ENCODE peak calls at places on chromosome 19, in nine cellular contexts. One of them, this sample, is unnamed. For H3K4me1, the result is how much of the 10 kb centered on the place peaks cover.

GRCh38 chr19:14059093-14059480 is 2.8 kb downstream of the PALM3 start:
- DNase-seq in transverse colon: peak
- DNase-seq in IMR-90: no peak
- DNase-seq in ovary: no peak
- DNase-seq in tibial nerve: no peak
- DNase-seq in HepG2: no peak
- DNase-seq in A549: no peak
- DNase-seq in stomach: peak
- DNase-seq in body of pancreas: no peak
- DNase-seq in this sample: no peak

GRCh38 chr19:13984186-13984585 is 21.9 kb downstream of the RFX1 start:
- DNase-seq in transverse colon: no peak
- DNase-seq in IMR-90: no peak
- DNase-seq in ovary: no peak
- DNase-seq in tibial nerve: no peak
- DNase-seq in HepG2: no peak
- DNase-seq in A549: no peak
- DNase-seq in stomach: no peak
- DNase-seq in body of pancreas: no peak
- DNase-seq in this sample: no peak

GRCh38 chr19:13844130-13844631 is 32.8 kb upstream of the NANOS3 start:
- DNase-seq in transverse colon: no peak
- DNase-seq in IMR-90: no peak
- DNase-seq in ovary: peak
- DNase-seq in tibial nerve: no peak
- DNase-seq in HepG2: no peak
- DNase-seq in A549: no peak
- DNase-seq in stomach: no peak
- DNase-seq in body of pancreas: no peak
- DNase-seq in this sample: no peak

GRCh38 chr19:33434886-33435705 is 61.6 kb downstream of the CEBPG start:
- DNase-seq in transverse colon: no peak
- DNase-seq in IMR-90: peak
- DNase-seq in ovary: peak
- DNase-seq in tibial nerve: no peak
- DNase-seq in HepG2: no peak
- DNase-seq in A549: no peak
- DNase-seq in stomach: no peak
- DNase-seq in body of pancreas: no peak
- DNase-seq in this sample: no peak

GRCh38 chr19:15280915-15281683 is 48.9 kb upstream of the EPHX3 start:
- DNase-seq in transverse colon: peak
- DNase-seq in IMR-90: peak
- DNase-seq in ovary: peak
- DNase-seq in tibial nerve: peak
- DNase-seq in HepG2: peak
- DNase-seq in A549: no peak
- DNase-seq in stomach: peak
- DNase-seq in body of pancreas: peak
- DNase-seq in this sample: peak

GRCh38 chr19:6794817-6795431 is 22.4 kb downstream of the VAV1 start:
- DNase-seq in transverse colon: no peak
- DNase-seq in IMR-90: no peak
- DNase-seq in ovary: no peak
- DNase-seq in tibial nerve: no peak
- DNase-seq in HepG2: peak
- DNase-seq in A549: no peak
- DNase-seq in stomach: no peak
- DNase-seq in body of pancreas: no peak
- DNase-seq in this sample: no peak

GRCh38 chr19:8129061-8129460 is 20.3 kb downstream of the FBN3 start:
- DNase-seq in transverse colon: no peak
- DNase-seq in IMR-90: no peak
- DNase-seq in ovary: no peak
- DNase-seq in tibial nerve: no peak
- DNase-seq in HepG2: no peak
- DNase-seq in A549: no peak
- DNase-seq in stomach: no peak
- DNase-seq in body of pancreas: no peak
- DNase-seq in this sample: no peak

GRCh38 chr19:14066139-14066538 is 4.3 kb upstream of the PALM3 start:
- DNase-seq in transverse colon: no peak
- DNase-seq in IMR-90: no peak
- DNase-seq in ovary: no peak
- DNase-seq in tibial nerve: no peak
- DNase-seq in HepG2: no peak
- DNase-seq in A549: no peak
- DNase-seq in stomach: no peak
- DNase-seq in body of pancreas: no peak
- DNase-seq in this sample: no peak

GRCh38 chr19:18774782-18775444 is 16.2 kb downstream of the COMP start:
- DNase-seq in transverse colon: no peak
- DNase-seq in IMR-90: no peak
- DNase-seq in ovary: no peak
- DNase-seq in tibial nerve: no peak
- DNase-seq in HepG2: no peak
- DNase-seq in A549: no peak
- DNase-seq in stomach: no peak
- DNase-seq in body of pancreas: no peak
- DNase-seq in this sample: no peak

GRCh38 chr19:8262431-8262830 is 45.7 kb downstream of the CD320 start:
- DNase-seq in transverse colon: no peak
- DNase-seq in IMR-90: no peak
- DNase-seq in ovary: no peak
- DNase-seq in tibial nerve: no peak
- DNase-seq in HepG2: no peak
- DNase-seq in A549: no peak
- DNase-seq in stomach: peak
- DNase-seq in body of pancreas: peak
- DNase-seq in this sample: no peak

GRCh38 chr19:55452381-55453325 is 8.8 kb downstream of the ISOC2 start:
- DNase-seq in transverse colon: peak
- DNase-seq in IMR-90: peak
- DNase-seq in ovary: peak
- DNase-seq in tibial nerve: peak
- DNase-seq in HepG2: peak
- DNase-seq in A549: peak
- DNase-seq in stomach: peak
- DNase-seq in body of pancreas: peak
- DNase-seq in this sample: peak

GRCh38 chr19:42214810-42215209 is 2.7 kb downstream of the DEDD2 start:
- DNase-seq in transverse colon: no peak
- DNase-seq in IMR-90: no peak
- DNase-seq in ovary: no peak
- DNase-seq in tibial nerve: no peak
- DNase-seq in HepG2: no peak
- DNase-seq in A549: no peak
- DNase-seq in stomach: no peak
- DNase-seq in body of pancreas: no peak
- DNase-seq in this sample: no peak

GRCh38 chr19:15563325-15563794 is 51.7 kb upstream of the CYP4F8 start:
- DNase-seq in transverse colon: peak
- DNase-seq in IMR-90: no peak
- DNase-seq in ovary: peak
- DNase-seq in tibial nerve: no peak
- DNase-seq in HepG2: peak
- DNase-seq in A549: no peak
- DNase-seq in stomach: peak
- DNase-seq in body of pancreas: peak
- DNase-seq in this sample: no peak

GRCh38 chr19:4849019-4849418 is 17.5 kb upstream of the TICAM1 start:
- DNase-seq in transverse colon: no peak
- DNase-seq in IMR-90: no peak
- DNase-seq in ovary: no peak
- DNase-seq in tibial nerve: no peak
- DNase-seq in HepG2: no peak
- DNase-seq in A549: no peak
- DNase-seq in stomach: no peak
- DNase-seq in body of pancreas: no peak
- DNase-seq in this sample: no peak

GRCh38 chr19:40321566-40322270 is 26.5 kb downstream of the C19orf47 start:
- DNase-seq in transverse colon: no peak
- DNase-seq in IMR-90: no peak
- DNase-seq in ovary: no peak
- DNase-seq in tibial nerve: no peak
- DNase-seq in HepG2: no peak
- DNase-seq in A549: no peak
- DNase-seq in stomach: no peak
- DNase-seq in body of pancreas: no peak
- DNase-seq in this sample: no peak

GRCh38 chr19:1782501-1782900 is 29.2 kb downstream of the ONECUT3 start:
- DNase-seq in transverse colon: no peak
- DNase-seq in IMR-90: no peak
- DNase-seq in ovary: no peak
- DNase-seq in tibial nerve: no peak
- DNase-seq in HepG2: no peak
- DNase-seq in A549: no peak
- DNase-seq in stomach: no peak
- DNase-seq in body of pancreas: no peak
- DNase-seq in this sample: no peak

GRCh38 chr19:281156-281853 is 9.9 kb downstream of the PLPP2 start:
- DNase-seq in transverse colon: no peak
- DNase-seq in IMR-90: no peak
- DNase-seq in ovary: no peak
- DNase-seq in tibial nerve: no peak
- DNase-seq in HepG2: no peak
- DNase-seq in A549: no peak
- DNase-seq in stomach: no peak
- DNase-seq in body of pancreas: no peak
- DNase-seq in this sample: no peak

GRCh38 chr19:39403331-39404312 is 3.0 kb upstream of the ZFP36 start:
- DNase-seq in transverse colon: peak
- DNase-seq in IMR-90: peak
- DNase-seq in ovary: peak
- DNase-seq in tibial nerve: peak
- DNase-seq in HepG2: no peak
- DNase-seq in A549: peak
- DNase-seq in stomach: peak
- DNase-seq in body of pancreas: peak
- DNase-seq in this sample: peak

GRCh38 chr19:49814010-49814409 is 918 bp upstream of the FUZ start:
- DNase-seq in transverse colon: no peak
- DNase-seq in IMR-90: no peak
- DNase-seq in ovary: no peak
- DNase-seq in tibial nerve: no peak
- DNase-seq in HepG2: no peak
- DNase-seq in A549: no peak
- DNase-seq in stomach: no peak
- DNase-seq in body of pancreas: no peak
- DNase-seq in this sample: no peak
- H3K4me3 ChIP-seq in transverse colon: peak
- H3K4me3 ChIP-seq in IMR-90: no peak
- H3K4me3 ChIP-seq in ovary: no peak
- H3K4me3 ChIP-seq in tibial nerve: no peak
- H3K4me3 ChIP-seq in HepG2: no peak
- H3K4me3 ChIP-seq in A549: peak
- H3K4me3 ChIP-seq in stomach: peak
- H3K4me3 ChIP-seq in body of pancreas: no peak
- H3K4me3 ChIP-seq in this sample: peak

GRCh38 chr19:12779162-12779993 is 4.0 kb upstream of the HOOK2 start:
- DNase-seq in transverse colon: peak
- DNase-seq in IMR-90: peak
- DNase-seq in ovary: peak
- DNase-seq in tibial nerve: no peak
- DNase-seq in HepG2: peak
- DNase-seq in A549: no peak
- DNase-seq in stomach: no peak
- DNase-seq in body of pancreas: no peak
- DNase-seq in this sample: no peak
- H3K4me1 ChIP-seq in transverse colon: half or more
- H3K4me1 ChIP-seq in IMR-90: under half
- H3K4me1 ChIP-seq in ovary: under half
- H3K4me1 ChIP-seq in tibial nerve: half or more
- H3K4me1 ChIP-seq in HepG2: half or more
- H3K4me1 ChIP-seq in A549: under half
- H3K4me1 ChIP-seq in stomach: half or more
- H3K4me1 ChIP-seq in body of pancreas: half or more
- H3K4me1 ChIP-seq in this sample: under half

GRCh38 chr19:16603090-16603489 is 24.9 kb downstream of the MED26 start:
- DNase-seq in transverse colon: no peak
- DNase-seq in IMR-90: no peak
- DNase-seq in ovary: no peak
- DNase-seq in tibial nerve: no peak
- DNase-seq in HepG2: no peak
- DNase-seq in A549: no peak
- DNase-seq in stomach: no peak
- DNase-seq in body of pancreas: no peak
- DNase-seq in this sample: no peak

GRCh38 chr19:16598848-16599247 is 26.6 kb upstream of the SLC35E1 start:
- DNase-seq in transverse colon: no peak
- DNase-seq in IMR-90: no peak
- DNase-seq in ovary: no peak
- DNase-seq in tibial nerve: no peak
- DNase-seq in HepG2: no peak
- DNase-seq in A549: no peak
- DNase-seq in stomach: no peak
- DNase-seq in body of pancreas: no peak
- DNase-seq in this sample: no peak

GRCh38 chr19:16600824-16601223 is 27.2 kb downstream of the MED26 start:
- DNase-seq in transverse colon: no peak
- DNase-seq in IMR-90: no peak
- DNase-seq in ovary: no peak
- DNase-seq in tibial nerve: no peak
- DNase-seq in HepG2: no peak
- DNase-seq in A549: no peak
- DNase-seq in stomach: no peak
- DNase-seq in body of pancreas: no peak
- DNase-seq in this sample: no peak

GRCh38 chr19:16599655-16600346 is 27.6 kb upstream of the SLC35E1 start:
- DNase-seq in transverse colon: no peak
- DNase-seq in IMR-90: no peak
- DNase-seq in ovary: no peak
- DNase-seq in tibial nerve: no peak
- DNase-seq in HepG2: no peak
- DNase-seq in A549: no peak
- DNase-seq in stomach: no peak
- DNase-seq in body of pancreas: no peak
- DNase-seq in this sample: no peak

GRCh38 chr19:16601378-16602052 is 26.5 kb downstream of the MED26 start:
- DNase-seq in transverse colon: no peak
- DNase-seq in IMR-90: no peak
- DNase-seq in ovary: no peak
- DNase-seq in tibial nerve: no peak
- DNase-seq in HepG2: no peak
- DNase-seq in A549: no peak
- DNase-seq in stomach: no peak
- DNase-seq in body of pancreas: no peak
- DNase-seq in this sample: no peak
- TF ChIP-seq POLR2A in transverse colon: no peak
- TF ChIP-seq POLR2A in IMR-90: no peak
- TF ChIP-seq POLR2A in ovary: no peak
- TF ChIP-seq POLR2A in tibial nerve: no peak
- TF ChIP-seq POLR2A in HepG2: no peak
- TF ChIP-seq POLR2A in A549: no peak
- TF ChIP-seq POLR2A in stomach: no peak
- TF ChIP-seq POLR2A in body of pancreas: no peak
- TF ChIP-seq POLR2A in this sample: no peak

DNA sequence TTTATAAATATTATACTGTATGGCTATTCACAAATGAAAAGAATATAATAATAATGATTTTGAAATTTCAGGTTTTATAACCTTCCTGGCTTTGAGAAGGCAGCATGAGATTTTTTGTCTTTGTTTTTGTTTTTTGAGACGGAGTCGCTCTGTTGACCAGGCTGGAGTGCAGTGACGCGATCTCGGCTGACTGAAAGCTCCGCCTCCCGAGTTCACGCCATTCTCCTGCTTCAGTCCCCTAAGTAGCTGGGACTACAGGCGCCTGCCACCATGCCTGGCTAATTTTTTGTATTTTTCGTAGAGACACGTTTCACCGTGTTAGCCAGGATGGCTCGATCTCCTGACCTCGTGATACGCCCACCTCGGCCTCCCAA is 64.1 kb downstream of the ZNF429 start:
- DNase-seq in transverse colon: peak
- DNase-seq in IMR-90: no peak
- DNase-seq in ovary: peak
- DNase-seq in tibial nerve: no peak
- DNase-seq in HepG2: no peak
- DNase-seq in A549: no peak
- DNase-seq in stomach: no peak
- DNase-seq in body of pancreas: peak
- DNase-seq in this sample: peak
- H3K4me3 ChIP-seq in transverse colon: peak
- H3K4me3 ChIP-seq in IMR-90: peak
- H3K4me3 ChIP-seq in ovary: peak
- H3K4me3 ChIP-seq in tibial nerve: no peak
- H3K4me3 ChIP-seq in HepG2: no peak
- H3K4me3 ChIP-seq in A549: no peak
- H3K4me3 ChIP-seq in stomach: no peak
- H3K4me3 ChIP-seq in body of pancreas: no peak
- H3K4me3 ChIP-seq in this sample: peak

This sample was measured in gastrocnemius medialis.